ENCODE peak calls at places on chromosomes 16 and 17, in nine cellular contexts. X is prostate gland, T is sigmoid colon, P is ovary, E is gastrocnemius medialis, J is IMR-90, K is body of pancreas, B is heart left ventricle, Z is breast epithelium. M is an unnamed sample.

GRCh38 chr16:51968756-51969155 is 578.2 kb downstream of the TOX3 start:
- DNase-seq in P (no peak), J (peak), E (no peak), K (no peak), Z (no peak), T (no peak), B (no peak), X (no peak), M (no peak)

GRCh38 chr17:73261952-73262675 is 434 bp upstream of the CPSF4L start:
- DNase-seq in J (no peak), E (no peak), X (peak), Z (peak), P (no peak), B (no peak), T (peak), K (peak), M (no peak)

GRCh38 chr17:78325076-78325712 is 34.7 kb downstream of the SOCS3 start:
- DNase-seq in J (peak), E (peak), B (peak), P (no peak), K (no peak), X (no peak), T (peak), Z (no peak), M (no peak)

GRCh38 chr16:64391009-64391663 is 730.7 kb downstream of the CDH11 start:
- DNase-seq in X (no peak), B (no peak), Z (no peak), P (no peak), T (no peak), J (peak), E (no peak), K (no peak), M (no peak)

GRCh38 chr17:77288115-77288619 is 147.4 kb downstream of the SEC14L1 start:
- DNase-seq in P (no peak), J (no peak), Z (peak), T (no peak), K (peak), B (no peak), E (peak), X (peak), M (no peak)

GRCh38 chr17:33049781-33050414 is 58.3 kb downstream of the SPACA3 start:
- DNase-seq in Z (no peak), B (peak), X (no peak), K (peak), E (no peak), T (no peak), J (peak), P (no peak), M (peak)

GRCh38 chr16:67504190-67505021 is 21.1 kb upstream of the AGRP start:
- DNase-seq in B (peak), J (peak), Z (no peak), E (peak), X (no peak), T (peak), K (no peak), P (no peak), M (peak)

GRCh38 chr17:32854177-32854576 is 22.7 kb downstream of the MYO1D start:
- DNase-seq in K (no peak), B (no peak), J (no peak), E (no peak), T (no peak), X (no peak), P (no peak), Z (no peak), M (no peak)

GRCh38 chr17:807146-808002 is 25.2 kb downstream of the MRM3 start:
- DNase-seq in B (no peak), Z (no peak), T (no peak), X (no peak), E (no peak), P (no peak), K (no peak), J (no peak), M (no peak)

GRCh38 chr16:49277766-49278566 is 3.7 kb downstream of the CBLN1 start:
- DNase-seq in P (no peak), E (no peak), B (no peak), T (no peak), Z (no peak), K (no peak), X (no peak), J (no peak), M (no peak)

GRCh38 chr16:52964290-52964689 is 88.4 kb downstream of the CHD9NB start:
- DNase-seq in E (no peak), K (no peak), P (no peak), Z (no peak), X (no peak), J (no peak), T (no peak), B (no peak), M (no peak)

GRCh38 chr17:76240461-76241204 is at the start of gene RNF157:
- DNase-seq in K (peak), T (peak), E (peak), J (peak), X (peak), B (peak), P (peak), Z (peak), M (peak)

GRCh38 chr17:4947411-4948165 is 742 bp downstream of the PFN1 start:
- DNase-seq in X (peak), K (peak), T (peak), J (peak), P (peak), Z (peak), B (peak), E (peak), M (no peak)

GRCh38 chr17:17050346-17051345 is 8.4 kb downstream of the MPRIP start:
- DNase-seq in J (no peak), B (no peak), P (no peak), Z (no peak), T (peak), E (peak), K (no peak), X (no peak), M (no peak)

GRCh38 chr16:56354746-56355145 is 70.6 kb downstream of the AMFR start:
- DNase-seq in J (no peak), T (peak), K (peak), B (no peak), Z (no peak), X (no peak), P (peak), E (peak), M (no peak)

GRCh38 chr17:67995568-67996191 is 589 bp downstream of the C17orf58 start:
- DNase-seq in B (peak), J (no peak), T (peak), E (no peak), P (peak), Z (no peak), X (peak), K (peak), M (peak)

GRCh38 chr16:30604316-30604947 is 5.8 kb downstream of the ZNF689 start:
- DNase-seq in T (no peak), J (no peak), P (no peak), E (no peak), X (no peak), B (no peak), K (no peak), Z (no peak), M (no peak)

GRCh38 chr17:62105361-62105760 is 40.3 kb upstream of the MED13 start:
- DNase-seq in P (no peak), K (no peak), J (no peak), E (no peak), T (no peak), B (no peak), X (no peak), Z (no peak), M (no peak)

GRCh38 chr17:8338806-8339205 is 834 bp upstream of the ODF4 start:
- DNase-seq in K (no peak), T (no peak), P (no peak), J (no peak), X (no peak), E (no peak), Z (no peak), B (no peak), M (no peak)

GRCh38 chr17:66464921-66465320 is 162.5 kb downstream of the PRKCA start:
- DNase-seq in E (no peak), T (no peak), X (no peak), B (no peak), Z (no peak), J (peak), P (no peak), K (no peak), M (no peak)

GRCh38 chr16:88452485-88453216 is 429 bp upstream of the ZFPM1 start:
- DNase-seq in P (peak), K (peak), Z (peak), J (peak), B (peak), X (peak), T (peak), E (peak), M (peak)

GRCh38 chr17:33647976-33648375 is 354.9 kb upstream of the ASIC2 start:
- DNase-seq in B (no peak), Z (peak), P (no peak), J (peak), X (no peak), T (no peak), K (no peak), E (no peak), M (no peak)

GRCh38 chr16:55832788-55833583 is at the start of gene CES1:
- DNase-seq in E (peak), K (peak), Z (peak), T (peak), B (peak), X (no peak), P (no peak), J (no peak), M (no peak)

GRCh38 chr16:19071811-19072777 is 4.7 kb downstream of the COQ7 start:
- DNase-seq in Z (no peak), E (peak), P (no peak), K (peak), J (peak), T (no peak), B (peak), X (peak), M (no peak)

GRCh38 chr17:81119223-81120148 is 45.8 kb upstream of the PVALEF start:
- DNase-seq in J (peak), P (peak), K (peak), T (peak), Z (peak), X (peak), E (peak), B (peak), M (peak)

GRCh38 chr17:31629696-31630470 is 229.2 kb downstream of the COPRS start:
- DNase-seq in J (peak), B (no peak), T (no peak), Z (no peak), E (no peak), X (no peak), K (no peak), P (no peak), M (no peak)

GRCh38 chr16:69309316-69309715 is 1.8 kb upstream of the VPS4A start:
- DNase-seq in J (no peak), E (no peak), Z (no peak), X (no peak), B (no peak), T (peak), P (no peak), K (no peak), M (no peak)

GRCh38 chr16:56611281-56611833 is 3.0 kb downstream of the MT2A start:
- DNase-seq in E (peak), B (peak), Z (no peak), T (no peak), X (no peak), P (no peak), K (peak), J (peak), M (no peak)

GRCh38 chr17:78242024-78242742 is 10.8 kb downstream of the TMEM235 start:
- DNase-seq in K (no peak), B (no peak), X (no peak), Z (no peak), T (no peak), J (peak), P (no peak), E (no peak), M (no peak)

GRCh38 chr17:68613739-68614298 is 12.7 kb upstream of the FAM20A start:
- DNase-seq in X (no peak), B (no peak), T (no peak), J (no peak), K (no peak), E (no peak), Z (no peak), P (no peak), M (no peak)

GRCh38 chr17:44917456-44917855 is 2.2 kb upstream of the GFAP start:
- DNase-seq in E (no peak), P (no peak), T (peak), Z (no peak), B (no peak), X (no peak), K (no peak), J (no peak), M (no peak)

GRCh38 chr16:1958715-1959268 is 546 bp upstream of the NDUFB10 start:
- DNase-seq in B (no peak), T (no peak), E (no peak), J (no peak), Z (no peak), K (no peak), P (no peak), X (no peak), M (no peak)

GRCh38 chr16:54136276-54136625 is 150.3 kb downstream of the IRX3 start:
- DNase-seq in X (no peak), K (no peak), Z (no peak), J (peak), T (no peak), P (no peak), B (no peak), E (no peak), M (no peak)

GRCh38 chr17:77572851-77573250 is 385.7 kb upstream of the TNRC6C start:
- DNase-seq in E (no peak), P (no peak), X (no peak), T (no peak), B (no peak), J (no peak), Z (no peak), K (no peak), M (no peak)

GRCh38 chr17:29576214-29577008 is 7.9 kb downstream of the TP53I13 start:
- DNase-seq in E (no peak), K (peak), J (no peak), B (peak), X (no peak), T (no peak), Z (no peak), P (peak), M (no peak)

GRCh38 chr17:73782641-73783381 is 138.6 kb upstream of the SDK2 start:
- DNase-seq in T (no peak), E (no peak), Z (no peak), K (no peak), J (no peak), B (no peak), P (no peak), X (no peak), M (no peak)

GRCh38 chr17:2947996-2948550 is 115.3 kb downstream of the OR1D5 start:
- DNase-seq in J (no peak), T (no peak), X (no peak), B (no peak), P (no peak), E (no peak), K (peak), Z (no peak), M (no peak)

GRCh38 chr16:58158137-58158536 is 29.0 kb upstream of the CFAP20 start:
- DNase-seq in T (no peak), P (no peak), E (no peak), J (no peak), X (no peak), K (no peak), Z (no peak), B (no peak), M (no peak)
- TF ChIP-seq POLR2A in T (no peak), P (no peak), E (no peak), J (no peak), X (no peak), K (no peak), Z (no peak), B (no peak), M (no peak)

GRCh38 chr16:23561586-23561985 is 4.1 kb downstream of the UBFD1 start:
- DNase-seq in B (no peak), T (no peak), Z (no peak), J (no peak), P (no peak), K (no peak), E (no peak), X (no peak), M (no peak)

GRCh38 chr16:23564964-23565363 is 7.4 kb downstream of the UBFD1 start:
- DNase-seq in P (no peak), T (no peak), K (no peak), Z (peak), E (peak), X (peak), B (peak), J (no peak), M (no peak)

GRCh38 chr16:23566724-23567123 is 9.2 kb downstream of the UBFD1 start:
- DNase-seq in T (no peak), K (no peak), J (no peak), B (no peak), Z (no peak), P (no peak), X (no peak), E (no peak), M (no peak)

GRCh38 chr16:23563186-23563585 is 5.7 kb downstream of the UBFD1 start:
- DNase-seq in J (no peak), E (peak), Z (no peak), X (no peak), P (no peak), K (no peak), B (no peak), T (no peak), M (no peak)

GRCh38 chr16:23562505-23562904 is 5.0 kb downstream of the UBFD1 start:
- DNase-seq in X (no peak), T (no peak), B (no peak), P (no peak), Z (no peak), J (no peak), E (peak), K (no peak), M (no peak)
- TF ChIP-seq POLR2A in X (no peak), T (no peak), B (no peak), P (no peak), Z (no peak), J (no peak), E (no peak), K (no peak), M (no peak)

DNA sequence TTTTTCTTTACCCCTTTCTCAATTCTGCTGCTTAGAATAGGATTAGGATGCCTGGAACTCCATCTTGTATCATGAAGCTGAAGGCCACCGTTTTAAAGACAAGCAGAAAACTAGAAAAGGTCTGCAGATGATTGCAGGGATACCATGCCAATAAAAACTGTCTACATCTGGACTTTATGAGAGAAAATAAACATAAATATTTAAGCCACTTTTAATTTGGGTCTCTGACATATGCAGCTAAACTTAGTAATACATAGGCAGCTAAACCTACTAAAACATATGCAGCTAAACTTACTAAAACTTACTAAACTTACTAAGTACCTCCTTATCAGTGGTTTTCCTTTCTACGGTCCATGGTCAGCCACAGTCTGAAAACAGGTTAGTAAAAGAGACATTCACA is 48.4 kb downstream of the FBXL20 start:
- DNase-seq in K (no peak), X (no peak), T (no peak), Z (no peak), J (no peak), E (no peak), B (no peak), P (no peak), M (no peak)
- TF ChIP-seq POLR2A in K (no peak), X (no peak), T (no peak), Z (no peak), J (no peak), E (no peak), B (no peak), P (no peak), M (no peak)

DNA sequence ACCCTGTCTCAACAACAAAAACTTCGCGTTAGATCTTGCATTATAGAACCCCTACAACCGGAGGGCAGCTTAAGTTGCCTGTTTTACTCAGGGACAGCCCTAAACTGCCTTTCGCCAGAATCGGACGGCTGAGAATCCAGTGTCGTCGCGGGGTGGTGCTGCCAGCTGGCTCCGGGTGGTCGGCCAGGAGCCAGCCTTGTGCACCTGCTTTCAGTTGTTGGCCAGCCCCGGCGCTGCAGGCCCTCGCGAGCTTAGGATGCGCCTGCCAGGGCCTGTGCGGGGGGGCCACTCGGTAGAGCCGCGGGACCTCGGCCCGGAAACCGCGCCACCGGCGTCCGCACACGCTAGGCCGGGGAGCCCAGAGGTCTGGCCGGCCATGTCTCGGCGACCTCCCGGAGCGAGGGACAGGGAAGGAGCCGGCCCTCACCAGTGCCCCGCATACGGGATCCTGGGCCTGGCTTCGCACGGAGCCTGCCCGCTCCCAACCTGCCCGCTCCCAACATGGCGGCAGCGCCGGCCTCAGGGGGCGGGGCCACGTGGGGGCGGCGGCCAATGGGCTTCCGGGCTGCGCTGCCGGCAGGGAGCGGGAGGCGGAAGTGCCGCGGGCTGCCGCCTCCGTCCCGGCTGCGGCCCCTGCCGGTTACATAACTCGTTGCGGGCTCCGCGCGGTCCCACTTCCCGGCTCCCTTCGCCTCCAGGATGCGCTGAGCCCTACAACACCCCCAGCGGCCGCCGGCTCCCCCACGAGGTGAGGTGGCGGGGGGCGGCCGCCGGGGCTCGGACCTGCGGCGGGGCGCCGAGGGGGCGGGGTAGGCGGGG is 14.2 kb downstream of the NAA60 start:
- DNase-seq in T (peak), K (peak), J (peak), Z (peak), B (peak), E (peak), P (peak), X (peak), M (peak)
- TF ChIP-seq POLR2A in T (no peak), K (peak), J (peak), Z (no peak), B (peak), E (peak), P (peak), X (peak), M (peak)

GRCh38 chr16:74298104-74298503 is 1.5 kb downstream of the PSMD7 start:
- DNase-seq in X (peak), K (no peak), T (no peak), E (no peak), B (no peak), J (no peak), P (no peak), Z (no peak), M (no peak)

GRCh38 chr16:74297296-74297665 is 667 bp downstream of the PSMD7 start:
- DNase-seq in J (peak), B (peak), X (peak), T (no peak), K (no peak), E (peak), P (no peak), Z (no peak), M (no peak)

GRCh38 chr16:74291577-74292208 is 4.9 kb upstream of the PSMD7 start:
- DNase-seq in J (peak), T (no peak), P (no peak), Z (no peak), X (no peak), K (no peak), E (no peak), B (no peak), M (no peak)

GRCh38 chr16:74296120-74296464 is 522 bp upstream of the PSMD7 start:
- DNase-seq in B (no peak), K (no peak), P (no peak), Z (no peak), J (no peak), E (no peak), X (no peak), T (no peak), M (no peak)

GRCh38 chr16:74296465-74297295 is at the start of gene PSMD7:
- DNase-seq in E (peak), X (peak), T (peak), J (peak), P (peak), B (peak), K (peak), Z (peak), M (peak)
- TF ChIP-seq POLR2A in E (peak), X (peak), T (peak), J (peak), P (peak), B (peak), K (peak), Z (peak), M (peak)

M was measured in GM12892.